ENCODE peak calls at places on chromosomes 5 and 9, in five cellular contexts. F is GM23338; J is CD8-positive, alpha-beta T cell; D is uterus; E is lung. U is an unnamed sample.

GRCh38 chr9:104557179-104557634 is 11.8 kb upstream of the OR13C8 start:
- DNase-seq in F (peak; percentile 25), J (no peak), D (no peak), E (no peak), U (no peak)

GRCh38 chr5:173556142-173557028 is 60.1 kb downstream of the BOD1 start:
- DNase-seq in F (peak; percentile 25), J (no peak), D (no peak), E (no peak), U (no peak)

GRCh38 chr9:71909887-71910601 is 949 bp downstream of the ABHD17B start:
- DNase-seq in F (peak; percentile 76), J (no peak), D (no peak), E (peak; percentile 49), U (no peak)

GRCh38 chr5:56516936-56517521 is 283.9 kb upstream of the ANKRD55 start:
- DNase-seq in F (no peak), J (no peak), D (no peak), E (no peak), U (no peak)

GRCh38 chr9:96149142-96149541 is 152.8 kb downstream of the HSD17B3 start:
- DNase-seq in F (no peak), J (no peak), D (no peak), E (no peak), U (no peak)

GRCh38 chr9:6160579-6160978 is 55.0 kb upstream of the IL33 start:
- DNase-seq in F (no peak), J (no peak), D (no peak), E (no peak), U (no peak)

GRCh38 chr9:105978336-105978735 is 284.0 kb downstream of the TMEM38B start:
- DNase-seq in F (no peak), J (no peak), D (no peak), E (no peak), U (no peak)

GRCh38 chr9:114114364-114114763 is 15.3 kb upstream of the KIF12 start:
- DNase-seq in F (no peak), J (no peak), D (no peak), E (no peak), U (no peak)

GRCh38 chr9:26357803-26358339 is 534.7 kb downstream of the CAAP1 start:
- DNase-seq in F (no peak), J (no peak), D (no peak), E (no peak), U (no peak)

GRCh38 chr9:306907-307306 is 92.2 kb downstream of the DOCK8 start:
- DNase-seq in F (peak; percentile 73), J (peak; percentile 55), D (no peak), E (peak; percentile 34), U (no peak)
- TF ChIP-seq CTCF in F (peak; percentile 84), J (no peak), D (no peak), E (no peak), U (peak; percentile 45)

GRCh38 chr5:81204205-81204604 is 28.9 kb upstream of the CKMT2 start:
- DNase-seq in F (no peak), J (no peak), D (no peak), E (no peak), U (no peak)
- H3K4me1 ChIP-seq in F (no peaks in the 10 kb centered on the region), J (no peaks in the 10 kb centered on the region), D (no peaks in the 10 kb centered on the region), E (no peaks in the 10 kb centered on the region), U (no peaks in the 10 kb centered on the region)

DNA sequence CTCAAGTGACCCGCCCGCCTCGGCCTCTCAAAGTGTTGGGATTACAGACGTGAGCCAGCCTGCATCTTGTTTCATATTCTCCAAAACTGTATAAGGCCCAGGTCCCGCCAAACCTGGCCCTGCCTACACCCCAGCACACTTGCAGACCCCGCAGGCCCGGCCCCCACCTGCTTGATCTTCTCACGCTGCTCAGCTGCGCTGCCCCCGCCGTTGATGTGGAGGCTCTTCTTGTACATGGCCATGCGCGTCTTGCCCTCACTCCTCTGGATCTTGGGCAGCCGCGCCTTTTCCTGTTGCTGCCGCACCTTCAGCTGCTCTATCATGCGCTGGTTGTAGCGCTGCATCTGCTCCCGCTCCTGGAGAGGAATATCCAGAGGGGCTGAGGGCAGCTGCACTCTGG is 49.0 kb upstream of the FBXW11 start:
- DNase-seq in F (no peak), J (no peak), D (no peak), E (no peak), U (no peak)
- H3K36me3 ChIP-seq in F (no peaks in the 10 kb centered on the region), J (peaks cover 75% of the 10 kb centered on the region), D (no peaks in the 10 kb centered on the region), E (peaks cover 57% of the 10 kb centered on the region), U (peaks cover 88% of the 10 kb centered on the region)

GRCh38 chr9:87826331-87826730 is 56.3 kb upstream of the SPATA31E1 start:
- DNase-seq in F (no peak), J (no peak), D (no peak), E (no peak), U (no peak)
- TF ChIP-seq CTCF in F (no peak), J (no peak), D (no peak), E (no peak), U (no peak)

DNA sequence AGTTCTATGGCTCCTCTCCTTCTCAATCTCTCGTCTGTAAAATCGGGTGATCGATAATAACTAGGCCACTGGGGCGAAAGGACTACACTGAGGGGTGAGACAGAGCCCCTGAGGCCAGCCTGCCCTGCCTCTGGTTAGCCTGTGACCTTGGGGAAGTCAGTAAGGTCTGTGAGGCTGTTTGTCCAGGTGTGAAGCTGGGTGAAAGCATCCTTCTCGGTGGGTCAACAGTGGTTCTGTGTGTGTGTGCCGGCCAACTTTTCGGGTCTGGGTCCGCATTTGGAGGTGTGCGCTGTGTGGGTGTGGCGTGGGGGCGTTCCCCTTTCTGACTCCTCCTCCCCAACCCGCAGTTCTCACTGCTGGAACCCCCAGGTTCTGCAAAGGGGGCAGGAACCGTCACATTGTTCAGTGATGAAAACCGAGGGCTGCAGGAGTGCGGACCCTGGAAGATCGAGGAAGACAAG is 5.0 kb upstream of the RNF44 start:
- DNase-seq in F (no peak), J (peak; percentile 81), D (no peak), E (no peak), U (peak; percentile 92)
- H3K4me1 ChIP-seq in F (peaks cover 28% of the 10 kb centered on the region), J (peaks cover 70% of the 10 kb centered on the region), D (no peaks in the 10 kb centered on the region), E (no peaks in the 10 kb centered on the region), U (peaks cover 37% of the 10 kb centered on the region)

GRCh38 chr9:132605387-132605786 is 23.0 kb downstream of the BARHL1 start:
- DNase-seq in F (no peak), J (no peak), D (no peak), E (no peak), U (no peak)
- H3K36me3 ChIP-seq in F (peaks cover 3% of the 10 kb centered on the region), J (peaks cover 48% of the 10 kb centered on the region), D (no peaks in the 10 kb centered on the region), E (peaks cover 39% of the 10 kb centered on the region), U (peaks cover 78% of the 10 kb centered on the region)

GRCh38 chr5:139717221-139717620 is 69.1 kb downstream of the CXXC5 start:
- DNase-seq in F (no peak), J (no peak), D (no peak), E (no peak), U (no peak)
- TF ChIP-seq CTCF in F (no peak), J (no peak), D (no peak), E (no peak), U (no peak)

DNA sequence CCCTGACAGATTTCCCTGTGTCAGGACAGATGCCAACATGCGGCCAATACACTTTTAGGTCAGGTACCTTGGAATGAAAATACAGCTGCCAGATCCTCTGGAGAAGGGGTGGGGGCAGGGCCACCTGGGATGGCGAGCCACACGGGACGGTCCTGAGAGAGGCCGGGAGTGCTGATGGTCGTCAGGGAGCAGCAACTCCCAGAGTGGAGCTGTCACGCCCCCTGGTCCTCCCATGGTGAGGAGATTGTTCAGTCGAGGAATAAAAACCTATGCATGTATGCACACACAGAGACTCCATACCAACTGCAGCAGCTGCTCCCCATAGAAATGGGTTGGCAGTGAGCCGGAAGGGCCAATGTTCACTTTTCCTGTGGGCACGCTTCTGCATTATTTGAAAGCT is 45.1 kb upstream of the SEMA4D start:
- DNase-seq in F (no peak), J (no peak), D (no peak), E (no peak), U (no peak)
- H3K4me1 ChIP-seq in F (no peaks in the 10 kb centered on the region), J (peaks cover 55% of the 10 kb centered on the region), D (no peaks in the 10 kb centered on the region), E (no peaks in the 10 kb centered on the region), U (peaks cover 52% of the 10 kb centered on the region)

DNA sequence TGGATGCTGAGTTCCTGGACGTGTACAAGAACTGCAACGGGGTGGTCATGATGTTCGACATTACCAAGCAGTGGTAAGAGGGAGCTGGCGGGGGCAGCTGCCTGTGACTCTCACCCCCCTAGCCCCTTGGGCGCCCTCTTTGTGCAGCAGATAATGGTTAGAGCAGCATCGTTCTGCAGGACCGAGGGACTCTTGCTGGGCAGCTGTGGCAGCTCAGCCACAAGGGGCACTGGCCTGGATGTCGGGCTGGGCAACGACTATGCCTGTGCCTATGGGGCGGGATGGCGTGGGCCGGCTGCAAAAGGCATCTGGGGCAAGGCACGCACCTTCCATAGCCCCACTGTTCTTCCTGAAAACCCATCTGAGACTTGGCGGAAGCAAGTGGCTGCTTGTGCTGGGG is 12.9 kb upstream of the AJM1 start:
- DNase-seq in F (no peak), J (no peak), D (no peak), E (no peak), U (peak; percentile 57)
- H3K36me3 ChIP-seq in F (no peaks in the 10 kb centered on the region), J (no peaks in the 10 kb centered on the region), D (no peaks in the 10 kb centered on the region), E (peaks cover 81% of the 10 kb centered on the region), U (no peaks in the 10 kb centered on the region)

U was measured in spleen.